ENCODE peak calls at places on chromosome 19, in six cellular contexts. P is endothelial cell of umbilical vein, O is A549, H is K562, U is GM12878, M is HepG2. E is an unnamed sample.

GRCh38 chr19:15986694-15987093 is 37.9 kb downstream of the OR10H4 start:
- DNase-seq in O (no peak), M (no peak), P (no peak), H (no peak), U (no peak), E (no peak)

GRCh38 chr19:39390460-39390758 is 497 bp downstream of the PAF1 start:
- DNase-seq in U (no peak), P (no peak), O (no peak), H (no peak), M (no peak), E (no peak)

GRCh38 chr19:5397804-5398692 is 57.2 kb upstream of the ZNRF4 start:
- DNase-seq in O (peak; percentile 52), M (peak; percentile 16), H (peak; percentile 78), P (no peak), U (no peak), E (no peak)

GRCh38 chr19:10881403-10882107 is 10.2 kb downstream of the CARM1 start:
- DNase-seq in O (no peak), M (no peak), H (peak; percentile 58), U (no peak), P (no peak), E (no peak)

GRCh38 chr19:8149261-8150094 is at the start of gene FBN3:
- DNase-seq in U (no peak), H (no peak), O (no peak), M (no peak), P (no peak), E (no peak)

GRCh38 chr19:8161135-8161646 is 11.8 kb upstream of the FBN3 start:
- DNase-seq in U (peak; percentile 39), H (peak; percentile 81), P (no peak), O (peak; percentile 58), M (peak; percentile 65), E (peak; percentile 84)

GRCh38 chr19:37695144-37695899 is 24.2 kb downstream of the ZNF607 start:
- DNase-seq in O (no peak), M (no peak), P (no peak), U (no peak), H (no peak), E (no peak)

GRCh38 chr19:13132471-13133166 is 14.6 kb downstream of the NACC1 start:
- DNase-seq in O (no peak), H (no peak), M (no peak), U (no peak), P (no peak), E (peak; percentile 76)

GRCh38 chr19:7617172-7617571 is 12.2 kb downstream of the XAB2 start:
- DNase-seq in M (no peak), U (no peak), H (no peak), O (no peak), P (no peak), E (no peak)

GRCh38 chr19:4776436-4777205 is 14.9 kb upstream of the FEM1A start:
- DNase-seq in H (no peak), M (no peak), U (no peak), O (no peak), P (no peak), E (no peak)

GRCh38 chr19:16025108-16026101 is 50.9 kb upstream of the TPM4 start:
- DNase-seq in P (peak; percentile 49), M (peak; percentile 61), O (peak; percentile 64), U (no peak), H (peak; percentile 59), E (peak; percentile 48)

GRCh38 chr19:7366701-7367420 is 18.1 kb downstream of the ARHGEF18 start:
- DNase-seq in M (peak; percentile 16), O (peak; percentile 70), P (peak; percentile 32), H (peak; percentile 58), U (no peak), E (peak; percentile 71)

GRCh38 chr19:41310031-41310831 is at the start of gene CCDC97:
- DNase-seq in U (peak; percentile 68), O (peak; percentile 94), M (peak; percentile 75), P (peak; percentile 91), H (peak; percentile 93), E (peak; percentile 81)

GRCh38 chr19:16601378-16602052 is 26.5 kb downstream of the MED26 start:
- DNase-seq in U (no peak), H (no peak), O (no peak), M (no peak), P (no peak), E (no peak)

GRCh38 chr19:3668331-3669133 is 31.7 kb downstream of the PIP5K1C start:
- DNase-seq in H (no peak), P (no peak), M (peak; percentile 21), U (no peak), O (no peak), E (no peak)

GRCh38 chr19:11931513-11931912 is 6.6 kb downstream of the ZNF700 start:
- DNase-seq in P (no peak), M (no peak), H (no peak), U (no peak), O (no peak), E (no peak)

GRCh38 chr19:8302357-8302691 is 5.8 kb downstream of the CD320 start:
- DNase-seq in M (no peak), U (no peak), O (no peak), P (no peak), H (peak; percentile 24), E (peak; percentile 25)

GRCh38 chr19:38735257-38735686 is 9.0 kb downstream of the CAPN12 start:
- DNase-seq in P (no peak), O (peak; percentile 63), M (no peak), U (no peak), H (peak; percentile 71), E (no peak)

GRCh38 chr19:18233224-18233825 is 7.1 kb upstream of the PDE4C start:
- DNase-seq in H (peak; percentile 91), U (no peak), M (peak; percentile 39), P (peak; percentile 34), O (peak; percentile 50), E (peak; percentile 69)

GRCh38 chr19:18234194-18234593 is 8.0 kb upstream of the PDE4C start:
- DNase-seq in H (no peak), P (no peak), O (no peak), M (no peak), U (no peak), E (no peak)

GRCh38 chr19:18245297-18245696 is 19.1 kb upstream of the PDE4C start:
- DNase-seq in M (no peak), O (no peak), P (no peak), H (no peak), U (no peak), E (no peak)

DNA sequence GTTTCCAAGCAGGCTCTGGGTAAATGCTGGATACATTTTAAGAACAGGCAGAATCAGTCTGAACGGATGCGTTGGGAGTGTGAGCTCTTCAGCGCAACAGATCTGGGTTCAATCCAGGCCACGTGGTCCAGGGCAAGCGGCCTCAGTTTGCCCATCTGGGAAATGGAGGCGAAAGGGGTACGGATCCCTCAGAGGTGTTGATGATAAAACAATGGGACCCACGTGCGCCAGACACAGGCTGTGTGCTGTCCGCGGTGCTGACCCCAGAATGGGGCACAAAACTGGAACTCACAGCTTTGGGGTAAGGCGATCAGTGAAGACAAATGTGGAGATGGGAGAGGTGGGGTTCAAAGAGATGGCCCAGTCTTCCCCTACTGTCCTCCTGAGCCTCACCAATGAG is 13.1 kb upstream of the PDE4C start:
- DNase-seq in H (no peak), M (no peak), U (no peak), P (no peak), O (no peak), E (peak; percentile 34)
- TF ChIP-seq MYC in H (no peak), M (no peak), U (no peak), P (peak; percentile 38), O (no peak), E (peak; percentile 88)

DNA sequence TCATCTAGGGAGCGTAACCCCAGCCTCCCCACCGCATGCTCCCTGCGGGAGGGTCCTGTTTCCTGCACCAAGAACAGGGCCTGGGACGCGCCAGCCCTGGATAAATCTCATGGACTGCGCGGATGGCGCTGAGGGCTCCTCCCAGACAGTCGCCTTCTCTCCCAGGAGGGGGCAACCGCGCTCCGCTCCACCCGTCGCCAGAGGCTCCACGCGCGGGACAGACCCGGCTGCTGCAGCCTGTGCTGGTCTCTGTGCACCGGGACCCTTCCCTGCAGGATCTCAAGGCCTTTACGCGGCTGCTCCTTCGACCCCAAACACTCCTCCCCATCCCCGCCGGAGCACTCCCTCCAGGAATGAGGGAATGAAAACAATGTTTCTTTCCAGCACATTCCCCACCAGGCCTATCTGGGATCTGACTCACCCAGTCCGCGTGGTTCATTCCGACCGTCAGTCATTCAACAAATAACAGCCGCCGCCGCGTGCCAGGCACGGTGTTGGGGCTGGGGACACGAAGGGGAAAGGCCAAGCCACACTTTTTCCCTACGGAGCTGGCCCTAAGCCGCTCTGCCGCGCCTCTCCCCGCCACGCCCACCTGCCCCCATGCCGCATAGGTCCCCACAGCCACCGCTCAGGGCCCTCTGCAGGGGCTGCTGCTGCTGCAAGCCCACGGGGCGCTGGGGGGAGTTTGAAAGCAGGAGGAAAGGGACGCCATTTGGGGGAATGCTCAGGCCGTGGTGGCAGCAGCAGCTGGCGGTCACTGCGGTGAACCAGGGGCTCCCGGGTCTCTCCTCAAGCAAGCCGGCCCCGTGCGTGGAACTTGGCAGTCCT is 6.0 kb downstream of the PNMA8B start:
- DNase-seq in P (peak; percentile 25), H (peak; percentile 51), O (no peak), U (no peak), M (no peak), E (no peak)
- TF ChIP-seq CTCF in P (peak; percentile 43), H (peak; percentile 47), O (no peak), U (no peak), M (no peak), E (no peak)

DNA sequence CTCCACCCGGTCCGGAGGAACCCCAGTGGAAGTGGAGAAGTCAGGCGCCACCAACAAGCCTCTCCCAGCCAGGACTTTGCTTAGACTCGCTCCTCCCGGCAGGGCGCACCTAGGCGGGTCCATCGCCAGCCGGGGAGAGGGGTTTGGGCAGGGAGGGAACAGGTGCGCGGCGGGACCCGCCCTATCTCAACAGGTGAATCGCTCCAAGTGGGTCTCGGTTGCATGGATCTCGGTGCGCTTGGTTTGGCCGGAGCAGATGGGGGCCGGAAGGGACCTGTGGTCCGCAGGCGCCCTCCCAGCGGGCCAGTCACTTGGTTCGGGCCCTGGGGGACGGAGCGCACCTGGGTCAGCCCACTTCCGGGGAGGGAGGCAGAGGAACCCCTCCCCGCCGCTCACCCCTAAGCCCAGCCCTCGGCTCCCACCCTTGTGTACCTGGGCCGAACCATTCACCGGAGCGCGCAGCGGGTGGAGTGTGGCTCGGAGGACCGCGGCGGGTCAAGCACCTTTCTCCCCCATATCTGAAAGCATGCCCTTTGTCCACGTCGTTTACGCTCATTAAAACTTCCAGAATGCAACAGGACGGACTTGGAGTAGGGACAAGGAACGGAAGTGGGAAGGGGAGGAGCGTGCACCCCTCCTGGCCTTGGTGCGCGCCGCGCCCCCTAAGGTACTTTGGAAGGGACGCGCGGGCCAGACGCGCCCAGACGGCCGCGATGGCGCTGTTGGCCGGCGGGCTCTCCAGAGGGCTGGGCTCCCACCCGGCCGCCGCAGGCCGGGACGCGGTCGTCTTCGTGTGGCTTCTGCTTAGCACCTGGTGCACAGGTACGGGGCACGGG is at the start of gene LSR:
- DNase-seq in U (peak; percentile 70), O (peak; percentile 61), H (peak; percentile 97), P (no peak), M (peak; percentile 89), E (no peak)
- TF ChIP-seq POLR2A in U (peak; percentile 97), O (no peak), H (peak; percentile 96), P (no peak), M (peak; percentile 98), E (no peak)

GRCh38 chr19:46975918-46976782 is 43.5 kb upstream of the NPAS1 start:
- DNase-seq in M (peak; percentile 70), P (peak; percentile 98), H (no peak), O (peak; percentile 58), U (no peak), E (no peak)
- TF ChIP-seq MYC in M (no peak), P (peak; percentile 17), H (no peak), O (no peak), U (no peak), E (no peak)

GRCh38 chr19:57506163-57506562 is 6.4 kb downstream of the ZNF773 start:
- DNase-seq in U (no peak), M (no peak), P (no peak), H (no peak), O (no peak), E (no peak)
- TF ChIP-seq CTCF in U (no peak), M (no peak), P (no peak), H (no peak), O (no peak), E (no peak)

E was measured in NB4.